ENCODE peak calls at places on chromosomes 2 and 18, in seven cellular contexts. U is psoas muscle, A is lower lobe of right lung, J is fibroblast of lung, T is bronchial epithelial cell, S is adrenal gland, E is HepG2. Y is an unnamed sample.

GRCh38 chr2:226483143-226483542 is 316.5 kb downstream of the IRS1 start:
- DNase-seq in U (no peak), A (no peak), J (no peak), T (no peak), S (no peak), E (no peak), Y (no peak)

GRCh38 chr18:79510731-79511141 is 115.0 kb downstream of the NFATC1 start:
- DNase-seq in U (no peak), A (peak; percentile 30), J (no peak), T (no peak), S (no peak), E (no peak), Y (no peak)

GRCh38 chr2:207341114-207341750 is 175.5 kb upstream of the KLF7 start:
- DNase-seq in U (no peak), A (no peak), J (no peak), T (no peak), S (no peak), E (no peak), Y (no peak)

GRCh38 chr18:31555971-31556747 is 35.5 kb upstream of the TTR start:
- DNase-seq in U (no peak), A (no peak), J (peak; percentile 83), T (peak; percentile 76), S (peak; percentile 67), E (peak; percentile 58), Y (peak; percentile 23)

GRCh38 chr2:8146329-8147048 is 535.4 kb upstream of the ID2 start:
- DNase-seq in U (no peak), A (no peak), J (no peak), T (no peak), S (no peak), E (no peak), Y (no peak)

GRCh38 chr2:96806468-96807126 is 9.5 kb upstream of the CNNM3 start:
- DNase-seq in U (no peak), A (no peak), J (no peak), T (no peak), S (no peak), E (peak; percentile 58), Y (no peak)

GRCh38 chr2:45652090-45653050 is 895 bp downstream of the PRKCE start:
- DNase-seq in U (peak; percentile 57), A (peak; percentile 66), J (peak; percentile 70), T (no peak), S (peak; percentile 47), E (no peak), Y (no peak)

GRCh38 chr2:146818122-146818521 is 1026.7 kb upstream of the ACVR2A start:
- DNase-seq in U (no peak), A (no peak), J (peak; percentile 61), T (peak; percentile 66), S (no peak), E (no peak), Y (no peak)

GRCh38 chr18:6881034-6881800 is 151.7 kb downstream of the ARHGAP28 start:
- DNase-seq in U (no peak), A (no peak), J (peak; percentile 95), T (no peak), S (no peak), E (no peak), Y (no peak)

GRCh38 chr18:22214731-22215528 is 45.5 kb downstream of the GATA6 start:
- DNase-seq in U (no peak), A (no peak), J (peak; percentile 59), T (peak; percentile 80), S (no peak), E (no peak), Y (no peak)

GRCh38 chr2:27262379-27263286 is at the start of gene SLC30A3:
- DNase-seq in U (peak; percentile 68), A (peak; percentile 74), J (peak; percentile 28), T (peak; percentile 19), S (peak; percentile 65), E (no peak), Y (no peak)

GRCh38 chr2:105324732-105325131 is 4.8 kb downstream of the TGFBRAP1 start:
- DNase-seq in U (no peak), A (no peak), J (no peak), T (peak; percentile 79), S (no peak), E (no peak), Y (no peak)

GRCh38 chr18:49170145-49170544 is 219.4 kb upstream of the SMAD7 start:
- DNase-seq in U (no peak), A (no peak), J (no peak), T (no peak), S (no peak), E (no peak), Y (no peak)

GRCh38 chr2:7726989-7727388 is 809.8 kb downstream of the RNF144A start:
- DNase-seq in U (no peak), A (no peak), J (no peak), T (no peak), S (no peak), E (no peak), Y (no peak)

GRCh38 chr2:86011449-86011941 is 94.2 kb downstream of the POLR1A start:
- DNase-seq in U (no peak), A (no peak), J (no peak), T (peak; percentile 12), S (no peak), E (no peak), Y (no peak)

GRCh38 chr18:59502222-59502898 is 143.3 kb upstream of the LMAN1 start:
- DNase-seq in U (no peak), A (no peak), J (peak; percentile 97), T (peak; percentile 79), S (no peak), E (no peak), Y (peak; percentile 18)

GRCh38 chr2:8004250-8004681 is 677.6 kb upstream of the ID2 start:
- DNase-seq in U (no peak), A (no peak), J (peak; percentile 94), T (peak; percentile 85), S (peak; percentile 78), E (no peak), Y (peak; percentile 5)

GRCh38 chr2:10654069-10654468 is 35.7 kb downstream of the NOL10 start:
- DNase-seq in U (no peak), A (no peak), J (peak; percentile 19), T (peak; percentile 98), S (no peak), E (no peak), Y (peak; percentile 70)

GRCh38 chr18:44185981-44186380 is 494.7 kb upstream of the SETBP1 start:
- DNase-seq in U (no peak), A (no peak), J (no peak), T (no peak), S (no peak), E (no peak), Y (no peak)

GRCh38 chr2:181904022-181904632 is 12.6 kb downstream of the ITPRID2 start:
- DNase-seq in U (no peak), A (no peak), J (peak; percentile 67), T (peak; percentile 47), S (no peak), E (peak; percentile 66), Y (no peak)

GRCh38 chr2:207219716-207220414 is 54.1 kb upstream of the KLF7 start:
- DNase-seq in U (no peak), A (no peak), J (peak; percentile 86), T (peak; percentile 89), S (no peak), E (no peak), Y (no peak)

GRCh38 chr18:2104620-2105462 is 466.5 kb downstream of the METTL4 start:
- DNase-seq in U (peak; percentile 21), A (peak; percentile 56), J (peak; percentile 26), T (peak; percentile 37), S (peak; percentile 61), E (peak; percentile 30), Y (no peak)

GRCh38 chr2:48589170-48589767 is 28.4 kb upstream of the GTF2A1L start:
- DNase-seq in U (peak; percentile 17), A (no peak), J (peak; percentile 65), T (peak; percentile 21), S (peak; percentile 45), E (peak; percentile 33), Y (no peak)

GRCh38 chr2:122545821-122546220 is 790.4 kb downstream of the TSN start:
- DNase-seq in U (no peak), A (no peak), J (no peak), T (no peak), S (no peak), E (no peak), Y (no peak)

DNA sequence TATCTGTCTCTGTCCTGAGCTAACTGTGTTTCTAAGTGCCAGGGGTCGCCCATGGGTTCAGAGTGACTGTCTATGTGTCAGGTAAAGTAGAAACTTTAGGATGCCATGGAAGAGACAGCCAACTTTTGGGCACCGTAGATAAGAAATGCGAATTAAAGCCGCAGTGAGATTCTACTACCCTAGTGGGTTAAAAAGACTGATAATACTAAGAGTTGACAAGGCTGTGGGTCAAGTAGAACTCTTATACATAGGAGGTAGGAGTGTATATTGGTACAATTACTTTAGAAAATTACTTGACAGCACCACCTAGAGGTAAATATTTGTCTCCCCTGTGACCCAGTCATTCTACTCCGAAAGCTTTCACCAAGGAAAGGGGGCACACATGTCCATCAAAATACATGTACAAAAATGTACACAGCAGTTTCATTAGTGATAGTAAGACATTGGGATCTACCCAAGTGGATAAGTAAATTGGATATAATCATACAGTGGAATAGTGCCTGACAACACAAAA is 371.3 kb downstream of the SLC4A3 start:
- DNase-seq in U (no peak), A (no peak), J (no peak), T (no peak), S (no peak), E (no peak), Y (no peak)
- TF ChIP-seq CTCF in U (no peak), A (no peak), J (no peak), T (no peak), S (no peak), E (peak; percentile 17), Y (peak; percentile 13)

DNA sequence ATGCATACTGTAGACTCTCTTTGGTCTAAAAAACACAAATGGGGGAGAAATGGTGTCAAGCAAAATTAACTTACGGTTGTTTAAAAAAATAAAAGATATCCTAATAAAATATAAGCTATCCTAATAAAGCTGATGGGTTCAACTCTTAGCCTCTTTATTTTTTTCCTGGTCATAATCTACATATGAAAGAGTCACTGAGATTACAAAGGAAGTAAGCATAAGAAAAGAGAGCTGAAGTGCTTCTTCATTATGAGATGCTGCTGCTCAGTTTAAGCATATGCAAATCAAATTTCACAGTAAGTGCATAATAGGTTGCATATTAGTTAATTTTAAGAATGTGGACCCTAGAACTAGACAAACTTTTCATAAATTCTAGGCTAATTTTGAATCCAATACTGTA is 59.9 kb upstream of the DNER start:
- DNase-seq in U (no peak), A (no peak), J (no peak), T (no peak), S (no peak), E (no peak), Y (no peak)
- H3K36me3 ChIP-seq in U (peaks cover 17% of the 10 kb centered on the region), A (peaks cover 99% of the 10 kb centered on the region), J (peaks cover 6% of the 10 kb centered on the region), T (peaks cover 19% of the 10 kb centered on the region), S (peaks cover 86% of the 10 kb centered on the region), E (peaks cover 79% of the 10 kb centered on the region), Y (peaks cover 1% of the 10 kb centered on the region)

GRCh38 chr2:15935189-15935588 is 5.2 kb upstream of the MYCN start:
- DNase-seq in U (no peak), A (no peak), J (no peak), T (no peak), S (no peak), E (no peak), Y (no peak)
- TF ChIP-seq CTCF in U (no peak), A (no peak), J (no peak), T (no peak), S (no peak), E (no peak), Y (no peak)

DNA sequence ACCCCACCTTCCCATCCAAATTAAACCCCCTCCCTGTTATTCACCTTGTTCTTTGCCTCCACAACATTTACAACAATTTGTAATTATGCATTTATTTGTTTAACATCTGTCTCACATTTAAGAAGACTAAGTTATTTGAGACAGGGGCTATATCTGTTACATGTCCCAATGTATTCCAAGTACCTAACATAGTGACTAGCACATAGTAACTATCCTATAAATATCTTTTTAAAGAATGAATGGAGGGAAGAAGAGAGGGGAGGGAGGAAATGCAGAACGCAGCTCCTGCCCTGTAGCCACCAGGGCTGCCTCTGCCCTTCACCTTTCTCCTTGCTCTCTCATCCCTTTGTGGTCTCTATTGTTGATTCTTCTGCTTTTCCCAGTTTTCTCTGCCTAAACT is 40.6 kb downstream of the HDHD2 start:
- DNase-seq in U (no peak), A (no peak), J (no peak), T (no peak), S (no peak), E (no peak), Y (no peak)
- H3K36me3 ChIP-seq in U (peaks cover 14% of the 10 kb centered on the region), A (peaks cover 96% of the 10 kb centered on the region), J (peaks cover 5% of the 10 kb centered on the region), T (peaks cover 6% of the 10 kb centered on the region), S (peaks cover 52% of the 10 kb centered on the region), E (peaks cover 58% of the 10 kb centered on the region), Y (no peaks in the 10 kb centered on the region)